ENCODE peak calls at places on chromosomes 7 and 10, in six cellular contexts. G is GM23338, U is suprapubic skin, S is breast epithelium, I is endothelial cell of umbilical vein, R is stomach. J is an unnamed sample. For H3K4me1, the result is how much of the 10 kb centered on the place peaks cover.

GRCh38 chr7:105792488-105793370 is 83.7 kb downstream of the ATXN7L1 start:
- DNase-seq in G (no peak), U (no peak), S (no peak), I (no peak), R (no peak), J (no peak)

GRCh38 chr7:99005776-99006175 is 127.4 kb downstream of the TRRAP start:
- DNase-seq in G (no peak), U (peak), S (no peak), I (no peak), R (no peak), J (peak)

GRCh38 chr7:98922392-98923107 is 44.2 kb downstream of the TRRAP start:
- DNase-seq in G (no peak), U (no peak), S (no peak), I (no peak), R (peak), J (no peak)

GRCh38 chr7:135168001-135168400 is 2.5 kb downstream of the CYREN start:
- DNase-seq in G (no peak), U (no peak), S (no peak), I (peak), R (no peak), J (peak)

GRCh38 chr10:18438356-18439126 is 212.8 kb downstream of the NSUN6 start:
- DNase-seq in G (no peak), U (no peak), S (no peak), I (no peak), R (no peak), J (no peak)

GRCh38 chr10:124436191-124436638 is 13.6 kb downstream of the NKX1-2 start:
- DNase-seq in G (no peak), U (no peak), S (no peak), I (no peak), R (no peak), J (no peak)

GRCh38 chr7:53094827-53095226 is 59.4 kb downstream of the POM121L12 start:
- DNase-seq in G (no peak), U (no peak), S (no peak), I (peak), R (no peak), J (no peak)

GRCh38 chr10:17010363-17011145 is 119.1 kb downstream of the CUBN start:
- DNase-seq in G (no peak), U (no peak), S (no peak), I (no peak), R (no peak), J (no peak)

GRCh38 chr7:114789161-114789560 is 132.7 kb upstream of the MDFIC start:
- DNase-seq in G (no peak), U (no peak), S (no peak), I (peak), R (no peak), J (no peak)

GRCh38 chr7:98998821-98999725 is 120.7 kb downstream of the TRRAP start:
- DNase-seq in G (no peak), U (peak), S (no peak), I (no peak), R (no peak), J (no peak)

GRCh38 chr7:151827620-151828019 is 49.3 kb downstream of the PRKAG2 start:
- DNase-seq in G (no peak), U (no peak), S (no peak), I (no peak), R (no peak), J (no peak)

GRCh38 chr7:72435913-72436480 is 23.9 kb upstream of the CALN1 start:
- DNase-seq in G (no peak), U (no peak), S (no peak), I (no peak), R (no peak), J (peak)

DNA sequence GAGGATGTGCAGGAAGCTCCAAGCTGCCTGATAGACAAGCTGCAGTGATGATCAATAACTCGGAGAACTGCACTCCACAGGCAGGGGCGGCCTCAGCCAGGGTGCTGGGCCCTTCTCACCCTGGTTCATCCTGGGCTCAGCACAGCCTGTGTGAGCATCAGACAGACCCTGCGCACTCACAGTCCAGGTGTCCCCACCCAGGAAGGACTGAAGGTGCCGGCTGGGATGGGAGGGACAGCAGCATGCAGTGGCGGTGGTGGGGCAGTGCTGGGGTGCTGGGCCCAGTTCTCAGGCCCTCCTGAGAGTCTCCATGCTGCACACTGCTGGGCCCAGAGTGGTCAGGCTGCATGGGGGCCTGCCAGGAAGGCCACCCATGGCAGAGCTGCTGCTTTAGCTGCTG is 74.1 kb downstream of the ITIH5 start:
- DNase-seq in G (no peak), U (no peak), S (no peak), I (no peak), R (no peak), J (peak)
- H3K27ac ChIP-seq in G (no peak), U (no peak), S (no peak), I (no peak), R (peak), J (no peak)

DNA sequence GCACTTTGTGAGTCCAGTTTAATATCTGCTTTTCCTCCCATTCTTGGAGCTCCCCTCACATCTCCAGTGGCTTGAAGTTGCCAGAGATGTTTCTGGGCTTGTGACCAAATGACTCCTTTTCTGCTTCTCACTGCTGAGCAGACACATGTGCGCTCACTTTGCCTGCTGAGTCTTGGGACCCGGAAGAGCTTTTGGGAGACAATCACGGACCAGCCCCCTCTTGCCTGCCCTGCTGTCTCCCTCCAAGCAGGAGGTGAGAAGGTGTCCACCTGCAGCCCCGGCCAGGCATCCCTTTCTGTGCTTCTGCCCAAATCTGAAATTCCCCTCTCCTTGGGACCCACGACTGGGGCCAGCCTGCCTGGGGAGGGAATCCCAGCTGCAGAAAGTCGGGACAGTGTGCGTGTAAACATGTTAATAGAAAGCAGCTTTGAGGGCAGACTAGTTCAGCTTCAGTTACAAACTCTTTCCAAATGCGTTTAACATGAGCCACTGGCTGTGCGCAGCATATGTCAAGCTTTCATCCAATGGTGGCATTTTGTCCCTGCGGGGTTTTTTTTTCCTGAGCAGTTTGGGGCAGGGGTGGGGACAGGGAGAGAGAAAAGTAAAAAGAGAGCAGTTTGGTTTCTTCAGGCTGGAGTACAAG is 31.7 kb downstream of the HTRA1 start:
- DNase-seq in G (no peak), U (no peak), S (no peak), I (no peak), R (no peak), J (no peak)
- TF ChIP-seq POLR2AphosphoS5 in G (no peak), U (no peak), S (no peak), I (no peak), R (peak), J (no peak)

GRCh38 chr10:11153245-11153644 is 135.6 kb downstream of the CELF2 start:
- DNase-seq in G (no peak), U (no peak), S (no peak), I (no peak), R (no peak), J (no peak)
- H3K4me1 ChIP-seq in G (under half), U (under half), S (under half), I (under half), R (under half), J (under half)

GRCh38 chr7:129721139-129721538 is 109.6 kb downstream of the NRF1 start:
- DNase-seq in G (no peak), U (no peak), S (no peak), I (no peak), R (no peak), J (no peak)
- H3K27ac ChIP-seq in G (no peak), U (no peak), S (no peak), I (no peak), R (no peak), J (no peak)

GRCh38 chr7:1459512-1459892 is 232 bp upstream of the MICALL2 start:
- DNase-seq in G (peak), U (peak), S (peak), I (peak), R (peak), J (peak)
- TF ChIP-seq POLR2AphosphoS5 in G (no peak), U (no peak), S (no peak), I (no peak), R (no peak), J (no peak)

GRCh38 chr10:128059915-128060314 is 66.3 kb downstream of the MKI67 start:
- DNase-seq in G (no peak), U (no peak), S (no peak), I (no peak), R (no peak), J (peak)
- H3K4me1 ChIP-seq in G (under half), U (under half), S (under half), I (under half), R (under half), J (half or more)

GRCh38 chr10:88964360-88964759 is 11.8 kb upstream of the ACTA2 start:
- DNase-seq in G (no peak), U (no peak), S (no peak), I (no peak), R (no peak), J (no peak)

GRCh38 chr10:88965016-88965415 is 12.4 kb upstream of the ACTA2 start:
- DNase-seq in G (no peak), U (no peak), S (no peak), I (no peak), R (no peak), J (no peak)

GRCh38 chr10:88963318-88963717 is 10.7 kb upstream of the ACTA2 start:
- DNase-seq in G (no peak), U (no peak), S (no peak), I (no peak), R (no peak), J (no peak)

GRCh38 chr10:88968316-88968882 is 15.8 kb upstream of the ACTA2 start:
- DNase-seq in G (no peak), U (no peak), S (no peak), I (no peak), R (no peak), J (no peak)

DNA sequence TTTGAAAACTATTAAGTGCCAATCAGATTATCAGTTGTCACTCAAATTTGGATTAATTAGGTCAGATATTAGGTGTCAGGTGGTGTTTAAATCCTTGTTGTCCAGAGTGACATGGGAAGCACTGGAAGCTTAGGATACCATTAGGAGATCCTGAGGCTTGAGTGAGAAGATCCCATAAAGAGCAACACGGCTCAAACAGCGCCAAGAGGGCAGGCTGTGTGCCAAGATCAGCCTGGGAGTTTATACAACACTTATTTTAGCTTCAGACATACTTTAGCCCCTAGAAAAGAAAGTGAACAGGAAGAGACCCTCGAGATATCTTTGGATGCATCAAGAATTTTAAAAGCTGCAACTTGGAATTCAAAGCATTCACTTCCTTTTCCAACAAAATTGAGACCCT is 14.2 kb upstream of the ACTA2 start:
- DNase-seq in G (no peak), U (no peak), S (no peak), I (no peak), R (no peak), J (no peak)
- H3K27ac ChIP-seq in G (no peak), U (no peak), S (peak), I (no peak), R (peak), J (no peak)

GRCh38 chr7:19001854-19002253 is 115.6 kb downstream of the TWIST1 start:
- DNase-seq in G (no peak), U (no peak), S (no peak), I (no peak), R (no peak), J (no peak)
- TF ChIP-seq POLR2AphosphoS5 in G (no peak), U (no peak), S (no peak), I (no peak), R (no peak), J (no peak)

DNA sequence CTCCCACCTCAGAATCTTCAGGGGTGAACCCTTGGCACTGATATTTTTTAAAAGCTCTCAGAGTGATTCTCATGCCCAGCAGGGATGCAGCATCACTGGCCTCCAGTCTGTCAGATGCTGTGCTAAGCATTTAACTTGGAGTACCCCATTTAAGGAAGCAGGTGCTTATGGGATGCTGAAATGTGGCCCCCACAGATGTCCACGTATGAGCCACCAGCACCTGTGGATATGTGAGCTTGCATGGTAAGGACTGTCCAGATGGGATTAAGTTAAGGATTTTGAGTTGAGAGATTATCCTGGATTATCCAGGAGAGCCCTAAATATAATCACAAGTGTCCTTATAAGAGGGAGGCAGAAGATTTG is 17.7 kb downstream of the CHST3 start:
- DNase-seq in G (no peak), U (no peak), S (peak), I (no peak), R (no peak), J (peak)
- H3K4me1 ChIP-seq in G (under half), U (half or more), S (under half), I (half or more), R (half or more), J (half or more)

GRCh38 chr10:65415318-65415717 is 1510.5 kb upstream of the LRRTM3 start:
- DNase-seq in G (no peak), U (no peak), S (no peak), I (no peak), R (no peak), J (no peak)
- H3K27ac ChIP-seq in G (no peak), U (no peak), S (no peak), I (no peak), R (no peak), J (no peak)

J was measured in spleen.